ENCODE peak calls at places on chromosomes 1 and 21, in five cellular contexts. B is PC-3; J is ascending aorta; V is central memory CD8-positive, alpha-beta T cell; D is lung microvascular endothelial cell. N is an unnamed sample.

GRCh38 chr21:36964832-36965719 is 1.4 kb downstream of the HLCS start:
- DNase-seq in B (no peak), J (no peak), V (no peak), D (peak; percentile 28), N (no peak)

GRCh38 chr1:112704511-112704907 is 2.4 kb downstream of the RHOC start:
- DNase-seq in B (no peak), J (no peak), V (no peak), D (no peak), N (no peak)

GRCh38 chr1:56773341-56774066 is 45.7 kb downstream of the FYB2 start:
- DNase-seq in B (no peak), J (no peak), V (no peak), D (no peak), N (no peak)

GRCh38 chr1:1198423-1199140 is 7.8 kb downstream of the TNFRSF18 start:
- DNase-seq in B (no peak), J (no peak), V (no peak), D (no peak), N (no peak)

GRCh38 chr1:112515311-112516009 is 6.7 kb downstream of the WNT2B start:
- DNase-seq in B (peak; percentile 22), J (no peak), V (no peak), D (peak; percentile 45), N (no peak)

GRCh38 chr1:4351453-4351852 is 303.0 kb upstream of the AJAP1 start:
- DNase-seq in B (no peak), J (no peak), V (no peak), D (no peak), N (no peak)

GRCh38 chr1:109499661-109500536 is 6.0 kb downstream of the CYB561D1 start:
- DNase-seq in B (peak; percentile 63), J (peak; percentile 72), V (no peak), D (peak; percentile 40), N (no peak)

GRCh38 chr1:200279810-200280411 is 129.9 kb downstream of the ZNF281 start:
- DNase-seq in B (peak; percentile 99), J (no peak), V (no peak), D (peak; percentile 76), N (no peak)

GRCh38 chr21:44337941-44338895 is 972 bp downstream of the CFAP410 start:
- DNase-seq in B (peak; percentile 66), J (peak; percentile 84), V (peak; percentile 27), D (peak; percentile 75), N (peak; percentile 74)

GRCh38 chr1:94983343-94983742 is 56.4 kb upstream of the CNN3 start:
- DNase-seq in B (peak; percentile 86), J (no peak), V (no peak), D (peak; percentile 51), N (no peak)

GRCh38 chr1:198878566-198878965 is 239.7 kb downstream of the PTPRC start:
- DNase-seq in B (no peak), J (no peak), V (no peak), D (no peak), N (no peak)

GRCh38 chr1:151716771-151717631 is at the start of gene CELF3:
- DNase-seq in B (no peak), J (no peak), V (no peak), D (no peak), N (no peak)

GRCh38 chr1:150186789-150187559 is 37.3 kb downstream of the PLEKHO1 start:
- DNase-seq in B (peak; percentile 76), J (no peak), V (no peak), D (peak; percentile 54), N (no peak)

GRCh38 chr21:45822429-45823099 is 159.0 kb upstream of the COL6A1 start:
- DNase-seq in B (no peak), J (no peak), V (no peak), D (no peak), N (no peak)

GRCh38 chr1:228964178-228964819 is 229.0 kb downstream of the RHOU start:
- DNase-seq in B (peak; percentile 27), J (peak; percentile 78), V (no peak), D (peak; percentile 35), N (peak; percentile 50)

GRCh38 chr1:190001187-190001586 is 476.5 kb downstream of the BRINP3 start:
- DNase-seq in B (peak; percentile 33), J (no peak), V (no peak), D (no peak), N (no peak)

GRCh38 chr1:36142121-36142520 is 7.2 kb downstream of the TRAPPC3 start:
- DNase-seq in B (no peak), J (no peak), V (no peak), D (no peak), N (no peak)

GRCh38 chr1:216847385-216848036 is 124.3 kb upstream of the ESRRG start:
- DNase-seq in B (peak; percentile 23), J (no peak), V (no peak), D (no peak), N (no peak)

GRCh38 chr1:21898326-21899155 is 38.6 kb downstream of the HSPG2 start:
- DNase-seq in B (no peak), J (peak; percentile 83), V (no peak), D (peak; percentile 66), N (no peak)

GRCh38 chr1:24793762-24794161 is 48.5 kb downstream of the CLIC4 start:
- DNase-seq in B (no peak), J (no peak), V (no peak), D (peak; percentile 58), N (no peak)

GRCh38 chr1:170538687-170539086 is 6.7 kb downstream of the GORAB start:
- DNase-seq in B (no peak), J (no peak), V (no peak), D (no peak), N (no peak)

GRCh38 chr1:108050911-108051624 is 86.1 kb upstream of the VAV3 start:
- DNase-seq in B (no peak), J (no peak), V (no peak), D (peak; percentile 52), N (no peak)

GRCh38 chr1:113980120-113980519 is 846 bp downstream of the OLFML3 start:
- DNase-seq in B (no peak), J (peak; percentile 78), V (no peak), D (no peak), N (peak; percentile 85)